ENCODE peak calls at places on chromosomes 3 and 15, in four cellular contexts. One of them, this sample, is unnamed.

GRCh38 chr3:126496894-126497850 is 20.4 kb downstream of the UROC1 start:
- DNase-seq in bronchial epithelial cell: no peak
- DNase-seq in upper lobe of right lung: no peak
- DNase-seq in cardiac muscle cell: no peak
- DNase-seq in this sample: no peak

GRCh38 chr3:134326760-134327593 is 47.3 kb downstream of the AMOTL2 start:
- DNase-seq in bronchial epithelial cell: peak; percentile 87
- DNase-seq in upper lobe of right lung: no peak
- DNase-seq in cardiac muscle cell: peak; percentile 99
- DNase-seq in this sample: peak; percentile 94

GRCh38 chr15:76229266-76229665 is 82.0 kb downstream of the ETFA start:
- DNase-seq in bronchial epithelial cell: no peak
- DNase-seq in upper lobe of right lung: no peak
- DNase-seq in cardiac muscle cell: no peak
- DNase-seq in this sample: no peak

GRCh38 chr3:87706176-87706575 is 352.6 kb downstream of the CGGBP1 start:
- DNase-seq in bronchial epithelial cell: peak; percentile 70
- DNase-seq in upper lobe of right lung: no peak
- DNase-seq in cardiac muscle cell: no peak
- DNase-seq in this sample: peak; percentile 14

GRCh38 chr15:71201471-71201870 is 86.2 kb downstream of the THSD4 start:
- DNase-seq in bronchial epithelial cell: no peak
- DNase-seq in upper lobe of right lung: peak; percentile 70
- DNase-seq in cardiac muscle cell: no peak
- DNase-seq in this sample: no peak

GRCh38 chr3:197407053-197407452 is 108.6 kb upstream of the DLG1 start:
- DNase-seq in bronchial epithelial cell: no peak
- DNase-seq in upper lobe of right lung: peak; percentile 49
- DNase-seq in cardiac muscle cell: no peak
- DNase-seq in this sample: no peak

GRCh38 chr3:133792171-133792763 is 13.3 kb upstream of the SRPRB start:
- DNase-seq in bronchial epithelial cell: no peak
- DNase-seq in upper lobe of right lung: no peak
- DNase-seq in cardiac muscle cell: peak; percentile 3
- DNase-seq in this sample: no peak

GRCh38 chr3:73405000-73405399 is 219.7 kb downstream of the PDZRN3 start:
- DNase-seq in bronchial epithelial cell: no peak
- DNase-seq in upper lobe of right lung: no peak
- DNase-seq in cardiac muscle cell: no peak
- DNase-seq in this sample: no peak

GRCh38 chr3:164040991-164041390 is 1037.3 kb downstream of the SI start:
- DNase-seq in bronchial epithelial cell: no peak
- DNase-seq in upper lobe of right lung: no peak
- DNase-seq in cardiac muscle cell: no peak
- DNase-seq in this sample: no peak

GRCh38 chr3:15205934-15206661 is at the start of gene CAPN7:
- DNase-seq in bronchial epithelial cell: peak; percentile 79
- DNase-seq in upper lobe of right lung: peak; percentile 98
- DNase-seq in cardiac muscle cell: peak; percentile 96
- DNase-seq in this sample: peak; percentile 95

GRCh38 chr3:159839561-159840379 is 148.9 kb upstream of the IL12A start:
- DNase-seq in bronchial epithelial cell: no peak
- DNase-seq in upper lobe of right lung: peak; percentile 79
- DNase-seq in cardiac muscle cell: no peak
- DNase-seq in this sample: peak; percentile 29

GRCh38 chr15:34993877-34994276 is 5.8 kb upstream of the ZNF770 start:
- DNase-seq in bronchial epithelial cell: no peak
- DNase-seq in upper lobe of right lung: no peak
- DNase-seq in cardiac muscle cell: no peak
- DNase-seq in this sample: no peak

GRCh38 chr15:78299302-78300102 is at the start of gene SKIC8:
- DNase-seq in bronchial epithelial cell: peak; percentile 84
- DNase-seq in upper lobe of right lung: peak; percentile 97
- DNase-seq in cardiac muscle cell: peak; percentile 97
- DNase-seq in this sample: peak; percentile 93

GRCh38 chr3:39362177-39362576 is 21.0 kb upstream of the SLC25A38 start:
- DNase-seq in bronchial epithelial cell: peak; percentile 28
- DNase-seq in upper lobe of right lung: no peak
- DNase-seq in cardiac muscle cell: peak; percentile 69
- DNase-seq in this sample: peak; percentile 39

GRCh38 chr15:68991723-68992122 is 22.8 kb upstream of the NOX5 start:
- DNase-seq in bronchial epithelial cell: peak; percentile 76
- DNase-seq in upper lobe of right lung: no peak
- DNase-seq in cardiac muscle cell: peak; percentile 76
- DNase-seq in this sample: peak; percentile 76

DNA sequence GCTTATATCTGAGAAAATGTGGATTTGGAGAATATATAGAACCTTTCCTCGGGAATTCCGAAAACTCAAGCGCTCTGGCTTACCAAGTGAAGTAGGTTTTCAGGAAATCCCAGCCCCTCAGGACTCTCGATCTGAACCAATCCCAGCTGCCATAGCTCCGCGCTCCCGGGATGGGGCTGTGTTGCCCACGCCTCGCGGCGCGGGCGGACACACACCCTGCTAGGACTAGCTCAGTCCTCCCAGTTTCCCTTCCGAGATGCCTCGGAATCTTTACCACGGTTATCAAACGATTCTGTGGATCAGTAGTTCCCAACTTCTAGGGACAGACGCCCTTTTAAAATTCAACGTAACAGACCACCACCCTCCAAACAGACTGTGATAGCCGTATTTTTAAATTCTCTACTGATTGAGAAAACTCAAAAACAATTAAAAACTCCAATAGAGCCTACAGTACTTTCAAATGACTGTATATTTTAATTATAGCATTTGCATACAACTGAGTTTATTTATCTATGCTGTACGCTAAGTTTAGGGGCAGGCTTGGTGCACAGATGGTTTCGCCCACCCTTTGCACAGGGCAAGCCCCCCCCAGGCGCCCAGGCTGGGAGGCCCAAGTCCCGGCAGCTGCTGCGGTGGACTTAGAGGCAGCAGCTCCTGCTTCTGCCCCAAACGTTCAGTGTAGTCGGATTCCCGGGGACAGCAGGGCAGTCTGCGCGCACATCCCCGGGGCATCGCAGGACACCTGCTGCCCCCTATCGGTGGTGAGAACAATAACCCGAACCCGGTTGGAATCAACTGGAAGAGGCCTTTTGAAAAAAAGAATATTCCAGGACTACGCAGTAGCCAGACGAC is 52.3 kb downstream of the CCDC54 start:
- DNase-seq in bronchial epithelial cell: peak; percentile 72
- DNase-seq in upper lobe of right lung: peak; percentile 83
- DNase-seq in cardiac muscle cell: peak; percentile 94
- DNase-seq in this sample: peak; percentile 82
- TF ChIP-seq CTCF in bronchial epithelial cell: peak; percentile 92
- TF ChIP-seq CTCF in upper lobe of right lung: peak; percentile 82
- TF ChIP-seq CTCF in cardiac muscle cell: peak; percentile 88
- TF ChIP-seq CTCF in this sample: peak; percentile 87

DNA sequence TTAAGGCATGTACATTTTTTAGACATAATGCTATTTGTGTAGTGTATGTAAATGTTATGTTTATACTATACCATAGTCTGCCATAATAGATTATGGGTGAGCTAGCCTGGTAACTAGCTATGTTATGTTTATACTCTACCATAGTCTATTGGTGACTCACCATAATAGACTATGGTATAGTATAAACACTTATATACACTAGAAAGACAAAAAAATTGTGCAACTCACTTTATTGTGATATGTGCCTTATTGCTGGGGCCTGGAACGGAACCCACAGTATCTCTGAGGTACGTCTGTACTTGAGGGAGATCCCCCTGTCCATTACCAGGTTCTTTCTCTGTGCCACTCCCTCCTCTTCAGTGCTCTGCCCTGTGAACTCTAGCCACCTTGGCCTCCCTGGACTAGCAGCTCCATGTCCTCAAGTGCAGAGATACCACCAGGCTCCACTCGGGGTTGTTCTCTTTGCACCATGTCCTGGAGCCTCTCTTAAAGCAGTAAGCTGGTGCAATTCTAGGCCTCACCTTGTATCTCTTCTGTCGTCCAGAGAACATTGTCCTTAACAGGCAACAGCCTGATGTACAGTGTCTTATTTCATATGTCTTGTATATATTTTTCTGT is 60.8 kb upstream of the PXYLP1 start:
- DNase-seq in bronchial epithelial cell: no peak
- DNase-seq in upper lobe of right lung: no peak
- DNase-seq in cardiac muscle cell: no peak
- DNase-seq in this sample: no peak
- TF ChIP-seq CTCF in bronchial epithelial cell: no peak
- TF ChIP-seq CTCF in upper lobe of right lung: no peak
- TF ChIP-seq CTCF in cardiac muscle cell: no peak
- TF ChIP-seq CTCF in this sample: no peak

DNA sequence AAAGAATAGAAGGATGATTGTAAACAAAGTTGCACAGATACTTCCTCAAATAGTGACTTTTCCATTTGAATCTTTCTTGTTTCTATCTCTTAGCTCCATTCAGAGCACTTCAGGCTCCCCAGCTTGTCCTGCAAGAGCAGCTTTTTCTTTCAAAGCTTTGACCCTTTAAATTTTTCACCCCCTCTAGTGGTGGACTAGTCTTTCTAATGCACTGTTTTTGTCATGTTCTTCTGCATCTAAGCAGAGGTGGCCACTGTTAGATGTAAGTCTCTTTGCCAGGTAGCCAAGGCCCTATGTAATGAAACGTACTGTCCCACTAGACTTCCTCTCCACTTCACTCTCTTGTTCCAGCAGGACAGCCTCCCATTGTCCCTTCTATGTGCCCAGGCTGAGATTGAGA is 74.0 kb upstream of the MANF start:
- DNase-seq in bronchial epithelial cell: peak; percentile 50
- DNase-seq in upper lobe of right lung: no peak
- DNase-seq in cardiac muscle cell: peak; percentile 34
- DNase-seq in this sample: peak; percentile 43
- TF ChIP-seq CTCF in bronchial epithelial cell: peak; percentile 44
- TF ChIP-seq CTCF in upper lobe of right lung: peak; percentile 26
- TF ChIP-seq CTCF in cardiac muscle cell: peak; percentile 41
- TF ChIP-seq CTCF in this sample: peak; percentile 50

GRCh38 chr3:60186359-60186758 is 1064.9 kb downstream of the FHIT start:
- DNase-seq in bronchial epithelial cell: no peak
- DNase-seq in upper lobe of right lung: no peak
- DNase-seq in cardiac muscle cell: no peak
- DNase-seq in this sample: no peak

GRCh38 chr3:60178931-60179653 is 1072.2 kb downstream of the FHIT start:
- DNase-seq in bronchial epithelial cell: no peak
- DNase-seq in upper lobe of right lung: no peak
- DNase-seq in cardiac muscle cell: no peak
- DNase-seq in this sample: no peak

GRCh38 chr3:60185161-60185560 is 1066.1 kb downstream of the FHIT start:
- DNase-seq in bronchial epithelial cell: no peak
- DNase-seq in upper lobe of right lung: no peak
- DNase-seq in cardiac muscle cell: no peak
- DNase-seq in this sample: no peak

GRCh38 chr3:60177726-60178125 is 1073.5 kb downstream of the FHIT start:
- DNase-seq in bronchial epithelial cell: no peak
- DNase-seq in upper lobe of right lung: no peak
- DNase-seq in cardiac muscle cell: no peak
- DNase-seq in this sample: no peak

GRCh38 chr3:60182697-60183096 is 1068.6 kb downstream of the FHIT start:
- DNase-seq in bronchial epithelial cell: no peak
- DNase-seq in upper lobe of right lung: no peak
- DNase-seq in cardiac muscle cell: no peak
- DNase-seq in this sample: no peak
- TF ChIP-seq CTCF in bronchial epithelial cell: no peak
- TF ChIP-seq CTCF in upper lobe of right lung: no peak
- TF ChIP-seq CTCF in cardiac muscle cell: no peak
- TF ChIP-seq CTCF in this sample: no peak

GRCh38 chr3:169215953-169216352 is 447.6 kb downstream of the MECOM start:
- DNase-seq in bronchial epithelial cell: no peak
- DNase-seq in upper lobe of right lung: no peak
- DNase-seq in cardiac muscle cell: no peak
- DNase-seq in this sample: no peak
- TF ChIP-seq CTCF in bronchial epithelial cell: no peak
- TF ChIP-seq CTCF in upper lobe of right lung: no peak
- TF ChIP-seq CTCF in cardiac muscle cell: no peak
- TF ChIP-seq CTCF in this sample: no peak